ENCODE peak calls at places on chromosomes 3 and 15, in seven cellular contexts. One of them, this sample, is unnamed.
A peak's percentile ranks its signal among the peaks of the same experiment; 100 is the strongest.

GRCh38 chr15:79373068-79373467 is 59.1 kb upstream of the MINAR1 start:
- DNase-seq in esophagus muscularis mucosa: no peak
- DNase-seq in cardiac muscle cell: no peak
- DNase-seq in A549: no peak
- DNase-seq in testis: no peak
- DNase-seq in right lobe of liver: no peak
- DNase-seq in effector memory CD4-positive, alpha-beta T cell: no peak
- DNase-seq in this sample: no peak

GRCh38 chr3:56596441-56596840 is 39.5 kb downstream of the CCDC66 start:
- DNase-seq in effector memory CD4-positive, alpha-beta T cell: no peak
- DNase-seq in right lobe of liver: no peak
- DNase-seq in cardiac muscle cell: no peak
- DNase-seq in A549: no peak
- DNase-seq in testis: no peak
- DNase-seq in esophagus muscularis mucosa: no peak
- DNase-seq in this sample: no peak

GRCh38 chr3:79366414-79366813 is 401.4 kb downstream of the ROBO1 start:
- DNase-seq in right lobe of liver: no peak
- DNase-seq in cardiac muscle cell: no peak
- DNase-seq in testis: no peak
- DNase-seq in effector memory CD4-positive, alpha-beta T cell: no peak
- DNase-seq in A549: no peak
- DNase-seq in esophagus muscularis mucosa: no peak
- DNase-seq in this sample: no peak

GRCh38 chr15:96186105-96186504 is 144.4 kb upstream of the NR2F2 start:
- DNase-seq in right lobe of liver: no peak
- DNase-seq in effector memory CD4-positive, alpha-beta T cell: no peak
- DNase-seq in esophagus muscularis mucosa: no peak
- DNase-seq in A549: no peak
- DNase-seq in cardiac muscle cell: no peak
- DNase-seq in testis: no peak
- DNase-seq in this sample: no peak

GRCh38 chr3:51777985-51778384 is 1.1 kb downstream of the IQCF6 start:
- DNase-seq in testis: peak; percentile 58
- DNase-seq in right lobe of liver: peak; percentile 68
- DNase-seq in esophagus muscularis mucosa: no peak
- DNase-seq in effector memory CD4-positive, alpha-beta T cell: no peak
- DNase-seq in cardiac muscle cell: no peak
- DNase-seq in A549: no peak
- DNase-seq in this sample: peak; percentile 74

GRCh38 chr3:182637350-182638197 is 155.7 kb upstream of the ATP11B start:
- DNase-seq in A549: no peak
- DNase-seq in effector memory CD4-positive, alpha-beta T cell: no peak
- DNase-seq in cardiac muscle cell: no peak
- DNase-seq in esophagus muscularis mucosa: no peak
- DNase-seq in testis: no peak
- DNase-seq in right lobe of liver: no peak
- DNase-seq in this sample: no peak

GRCh38 chr15:70923311-70924080 is 30.9 kb downstream of the LRRC49 start:
- DNase-seq in esophagus muscularis mucosa: no peak
- DNase-seq in cardiac muscle cell: no peak
- DNase-seq in testis: no peak
- DNase-seq in A549: no peak
- DNase-seq in right lobe of liver: no peak
- DNase-seq in effector memory CD4-positive, alpha-beta T cell: no peak
- DNase-seq in this sample: no peak

GRCh38 chr15:25971053-25971452 is 107.9 kb upstream of the ATP10A start:
- DNase-seq in esophagus muscularis mucosa: no peak
- DNase-seq in right lobe of liver: no peak
- DNase-seq in A549: no peak
- DNase-seq in testis: no peak
- DNase-seq in cardiac muscle cell: no peak
- DNase-seq in effector memory CD4-positive, alpha-beta T cell: no peak
- DNase-seq in this sample: no peak

GRCh38 chr3:124126446-124127017 is 134.6 kb upstream of the ROPN1 start:
- DNase-seq in esophagus muscularis mucosa: no peak
- DNase-seq in A549: no peak
- DNase-seq in cardiac muscle cell: no peak
- DNase-seq in right lobe of liver: no peak
- DNase-seq in effector memory CD4-positive, alpha-beta T cell: no peak
- DNase-seq in testis: no peak
- DNase-seq in this sample: no peak

GRCh38 chr15:51721199-51721960 is 16.1 kb downstream of the LYSMD2 start:
- DNase-seq in right lobe of liver: no peak
- DNase-seq in effector memory CD4-positive, alpha-beta T cell: no peak
- DNase-seq in esophagus muscularis mucosa: no peak
- DNase-seq in testis: no peak
- DNase-seq in A549: no peak
- DNase-seq in cardiac muscle cell: no peak
- DNase-seq in this sample: no peak

GRCh38 chr3:144343777-144344176 is 372.2 kb downstream of the DIPK2A start:
- DNase-seq in cardiac muscle cell: no peak
- DNase-seq in esophagus muscularis mucosa: no peak
- DNase-seq in testis: no peak
- DNase-seq in A549: no peak
- DNase-seq in right lobe of liver: no peak
- DNase-seq in effector memory CD4-positive, alpha-beta T cell: no peak
- DNase-seq in this sample: no peak

GRCh38 chr15:44720460-44721185 is 9.3 kb downstream of the B2M start:
- DNase-seq in A549: no peak
- DNase-seq in right lobe of liver: no peak
- DNase-seq in testis: no peak
- DNase-seq in esophagus muscularis mucosa: no peak
- DNase-seq in effector memory CD4-positive, alpha-beta T cell: no peak
- DNase-seq in cardiac muscle cell: no peak
- DNase-seq in this sample: no peak

GRCh38 chr15:52518487-52518886 is 10.2 kb downstream of the MYO5A start:
- DNase-seq in testis: no peak
- DNase-seq in A549: no peak
- DNase-seq in right lobe of liver: no peak
- DNase-seq in cardiac muscle cell: no peak
- DNase-seq in esophagus muscularis mucosa: no peak
- DNase-seq in effector memory CD4-positive, alpha-beta T cell: no peak
- DNase-seq in this sample: no peak

GRCh38 chr15:41933771-41934170 is 38.6 kb downstream of the EHD4 start:
- DNase-seq in A549: no peak
- DNase-seq in effector memory CD4-positive, alpha-beta T cell: no peak
- DNase-seq in right lobe of liver: no peak
- DNase-seq in cardiac muscle cell: no peak
- DNase-seq in esophagus muscularis mucosa: no peak
- DNase-seq in testis: no peak
- DNase-seq in this sample: peak; percentile 68

GRCh38 chr3:127108796-127109195 is 84.1 kb upstream of the PRR23E start:
- DNase-seq in cardiac muscle cell: no peak
- DNase-seq in effector memory CD4-positive, alpha-beta T cell: no peak
- DNase-seq in esophagus muscularis mucosa: no peak
- DNase-seq in A549: no peak
- DNase-seq in right lobe of liver: peak; percentile 6
- DNase-seq in testis: no peak
- DNase-seq in this sample: no peak

GRCh38 chr15:82788496-82788895 is 17.4 kb downstream of the FSD2 start:
- DNase-seq in esophagus muscularis mucosa: no peak
- DNase-seq in right lobe of liver: no peak
- DNase-seq in A549: no peak
- DNase-seq in cardiac muscle cell: no peak
- DNase-seq in testis: no peak
- DNase-seq in effector memory CD4-positive, alpha-beta T cell: no peak
- DNase-seq in this sample: no peak

GRCh38 chr3:29067014-29067413 is 213.9 kb upstream of the RBMS3 start:
- DNase-seq in right lobe of liver: no peak
- DNase-seq in cardiac muscle cell: no peak
- DNase-seq in testis: no peak
- DNase-seq in esophagus muscularis mucosa: no peak
- DNase-seq in A549: no peak
- DNase-seq in effector memory CD4-positive, alpha-beta T cell: no peak
- DNase-seq in this sample: no peak

GRCh38 chr3:13338231-13338630 is 81.9 kb downstream of the NUP210 start:
- DNase-seq in esophagus muscularis mucosa: no peak
- DNase-seq in cardiac muscle cell: no peak
- DNase-seq in effector memory CD4-positive, alpha-beta T cell: no peak
- DNase-seq in A549: no peak
- DNase-seq in testis: no peak
- DNase-seq in right lobe of liver: no peak
- DNase-seq in this sample: no peak

GRCh38 chr15:41263891-41264351 is 32.9 kb downstream of the CHP1 start:
- DNase-seq in cardiac muscle cell: peak; percentile 51
- DNase-seq in esophagus muscularis mucosa: no peak
- DNase-seq in right lobe of liver: no peak
- DNase-seq in A549: no peak
- DNase-seq in effector memory CD4-positive, alpha-beta T cell: no peak
- DNase-seq in testis: no peak
- DNase-seq in this sample: no peak

GRCh38 chr3:154224366-154224765 is 99.9 kb downstream of the DHX36 start:
- DNase-seq in right lobe of liver: no peak
- DNase-seq in cardiac muscle cell: no peak
- DNase-seq in esophagus muscularis mucosa: no peak
- DNase-seq in testis: no peak
- DNase-seq in effector memory CD4-positive, alpha-beta T cell: no peak
- DNase-seq in A549: no peak
- DNase-seq in this sample: no peak
- H3K27ac ChIP-seq in right lobe of liver: no peak overlapping the region
- H3K27ac ChIP-seq in cardiac muscle cell: no peak overlapping the region
- H3K27ac ChIP-seq in esophagus muscularis mucosa: peak overlapping the region; percentile 35
- H3K27ac ChIP-seq in testis: no peak overlapping the region
- H3K27ac ChIP-seq in effector memory CD4-positive, alpha-beta T cell: no peak overlapping the region
- H3K27ac ChIP-seq in A549: no peak overlapping the region
- H3K27ac ChIP-seq in this sample: no peak overlapping the region

GRCh38 chr3:16378415-16378814 is 113.4 kb downstream of the OXNAD1 start:
- DNase-seq in right lobe of liver: no peak
- DNase-seq in effector memory CD4-positive, alpha-beta T cell: no peak
- DNase-seq in esophagus muscularis mucosa: no peak
- DNase-seq in testis: no peak
- DNase-seq in cardiac muscle cell: no peak
- DNase-seq in A549: no peak
- DNase-seq in this sample: no peak

GRCh38 chr3:16378920-16379319 is 113.9 kb downstream of the OXNAD1 start:
- DNase-seq in testis: no peak
- DNase-seq in right lobe of liver: no peak
- DNase-seq in esophagus muscularis mucosa: no peak
- DNase-seq in effector memory CD4-positive, alpha-beta T cell: no peak
- DNase-seq in A549: no peak
- DNase-seq in cardiac muscle cell: no peak
- DNase-seq in this sample: no peak

GRCh38 chr3:16379838-16380237 is 114.8 kb downstream of the OXNAD1 start:
- DNase-seq in effector memory CD4-positive, alpha-beta T cell: no peak
- DNase-seq in A549: no peak
- DNase-seq in esophagus muscularis mucosa: no peak
- DNase-seq in cardiac muscle cell: no peak
- DNase-seq in testis: no peak
- DNase-seq in right lobe of liver: no peak
- DNase-seq in this sample: no peak

GRCh38 chr3:16381426-16381825 is 116.4 kb downstream of the OXNAD1 start:
- DNase-seq in A549: no peak
- DNase-seq in testis: no peak
- DNase-seq in effector memory CD4-positive, alpha-beta T cell: no peak
- DNase-seq in esophagus muscularis mucosa: no peak
- DNase-seq in right lobe of liver: no peak
- DNase-seq in cardiac muscle cell: no peak
- DNase-seq in this sample: no peak

GRCh38 chr3:16380421-16380820 is 115.4 kb downstream of the OXNAD1 start:
- DNase-seq in esophagus muscularis mucosa: no peak
- DNase-seq in cardiac muscle cell: no peak
- DNase-seq in A549: no peak
- DNase-seq in testis: no peak
- DNase-seq in effector memory CD4-positive, alpha-beta T cell: no peak
- DNase-seq in right lobe of liver: no peak
- DNase-seq in this sample: no peak
- H3K4me3 ChIP-seq in esophagus muscularis mucosa: no peak overlapping the region
- H3K4me3 ChIP-seq in cardiac muscle cell: no peak overlapping the region
- H3K4me3 ChIP-seq in A549: no peak overlapping the region
- H3K4me3 ChIP-seq in testis: no peak overlapping the region
- H3K4me3 ChIP-seq in effector memory CD4-positive, alpha-beta T cell: no peak overlapping the region
- H3K4me3 ChIP-seq in right lobe of liver: no peak overlapping the region
- H3K4me3 ChIP-seq in this sample: no peak overlapping the region

GRCh38 chr3:44499149-44499898 is 21.9 kb upstream of the ZNF445 start:
- DNase-seq in effector memory CD4-positive, alpha-beta T cell: no peak
- DNase-seq in cardiac muscle cell: no peak
- DNase-seq in A549: no peak
- DNase-seq in esophagus muscularis mucosa: no peak
- DNase-seq in right lobe of liver: no peak
- DNase-seq in testis: no peak
- DNase-seq in this sample: no peak

GRCh38 chr3:44504566-44504965 is 27.1 kb upstream of the ZNF445 start:
- DNase-seq in cardiac muscle cell: no peak
- DNase-seq in right lobe of liver: no peak
- DNase-seq in testis: no peak
- DNase-seq in A549: no peak
- DNase-seq in effector memory CD4-positive, alpha-beta T cell: no peak
- DNase-seq in esophagus muscularis mucosa: no peak
- DNase-seq in this sample: no peak

GRCh38 chr3:44506556-44506955 is 29.1 kb upstream of the ZNF445 start:
- DNase-seq in A549: no peak
- DNase-seq in testis: no peak
- DNase-seq in right lobe of liver: no peak
- DNase-seq in effector memory CD4-positive, alpha-beta T cell: no peak
- DNase-seq in esophagus muscularis mucosa: no peak
- DNase-seq in cardiac muscle cell: no peak
- DNase-seq in this sample: no peak

GRCh38 chr3:44506961-44507360 is 29.5 kb upstream of the ZNF445 start:
- DNase-seq in cardiac muscle cell: no peak
- DNase-seq in right lobe of liver: no peak
- DNase-seq in esophagus muscularis mucosa: no peak
- DNase-seq in testis: no peak
- DNase-seq in effector memory CD4-positive, alpha-beta T cell: no peak
- DNase-seq in A549: no peak
- DNase-seq in this sample: no peak

DNA sequence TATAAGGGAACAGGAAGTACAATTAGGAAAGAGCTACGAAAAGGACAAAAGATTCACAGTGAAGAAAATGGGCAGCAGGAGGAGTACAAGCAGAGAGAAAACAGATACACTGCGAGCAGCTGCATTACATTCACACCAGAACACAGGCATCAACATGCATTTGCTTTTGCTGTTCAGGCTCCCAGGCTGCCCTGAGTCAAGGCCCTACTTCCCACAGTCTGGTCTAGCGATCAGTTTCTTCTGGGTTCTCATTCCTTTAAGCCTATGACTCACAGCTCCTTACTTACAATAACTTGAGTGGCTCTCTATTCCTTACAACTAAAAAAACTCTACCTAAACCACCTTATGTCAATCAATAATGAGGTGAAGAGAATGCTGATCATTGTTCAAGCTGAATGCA is 24.5 kb upstream of the ZNF445 start:
- DNase-seq in effector memory CD4-positive, alpha-beta T cell: no peak
- DNase-seq in A549: no peak
- DNase-seq in cardiac muscle cell: no peak
- DNase-seq in esophagus muscularis mucosa: no peak
- DNase-seq in testis: no peak
- DNase-seq in right lobe of liver: no peak
- DNase-seq in this sample: no peak
- H3K9me3 ChIP-seq in effector memory CD4-positive, alpha-beta T cell: peaks cover 19% of the 10 kb centered on the region
- H3K9me3 ChIP-seq in A549: peaks cover 66% of the 10 kb centered on the region
- H3K9me3 ChIP-seq in cardiac muscle cell: no peaks in the 10 kb centered on the region
- H3K9me3 ChIP-seq in esophagus muscularis mucosa: peaks cover 26% of the 10 kb centered on the region
- H3K9me3 ChIP-seq in testis: no peaks in the 10 kb centered on the region
- H3K9me3 ChIP-seq in right lobe of liver: no peaks in the 10 kb centered on the region
- H3K9me3 ChIP-seq in this sample: peaks cover 10% of the 10 kb centered on the region

GRCh38 chr15:34365073-34365825 is 1.7 kb downstream of the LPCAT4 start:
- DNase-seq in effector memory CD4-positive, alpha-beta T cell: peak; percentile 41
- DNase-seq in right lobe of liver: no peak
- DNase-seq in cardiac muscle cell: peak; percentile 64
- DNase-seq in testis: no peak
- DNase-seq in esophagus muscularis mucosa: no peak
- DNase-seq in A549: no peak
- DNase-seq in this sample: no peak
- H3K27ac ChIP-seq in effector memory CD4-positive, alpha-beta T cell: peak overlapping the region; percentile 38
- H3K27ac ChIP-seq in right lobe of liver: no peak overlapping the region
- H3K27ac ChIP-seq in cardiac muscle cell: peak overlapping the region; percentile 75
- H3K27ac ChIP-seq in testis: no peak overlapping the region
- H3K27ac ChIP-seq in esophagus muscularis mucosa: no peak overlapping the region
- H3K27ac ChIP-seq in A549: no peak overlapping the region
- H3K27ac ChIP-seq in this sample: no peak overlapping the region

GRCh38 chr15:62770752-62771151 is 271.8 kb upstream of the TPM1 start:
- DNase-seq in effector memory CD4-positive, alpha-beta T cell: no peak
- DNase-seq in right lobe of liver: no peak
- DNase-seq in A549: no peak
- DNase-seq in esophagus muscularis mucosa: no peak
- DNase-seq in cardiac muscle cell: no peak
- DNase-seq in testis: no peak
- DNase-seq in this sample: no peak
- H3K4me3 ChIP-seq in effector memory CD4-positive, alpha-beta T cell: no peak overlapping the region
- H3K4me3 ChIP-seq in right lobe of liver: no peak overlapping the region
- H3K4me3 ChIP-seq in A549: no peak overlapping the region
- H3K4me3 ChIP-seq in esophagus muscularis mucosa: no peak overlapping the region
- H3K4me3 ChIP-seq in cardiac muscle cell: no peak overlapping the region
- H3K4me3 ChIP-seq in testis: no peak overlapping the region
- H3K4me3 ChIP-seq in this sample: no peak overlapping the region